ENCODE peak calls at places on chromosomes 7 and 10, in four cellular contexts. One of them, this sample, is unnamed.
A peak's percentile ranks its signal among the peaks of the same experiment; 100 is the strongest.

GRCh38 chr10:24416248-24416647 is 207.3 kb downstream of the KIAA1217 start:
- DNase-seq in upper lobe of right lung: no peak
- DNase-seq in fibroblast of mammary gland: peak; percentile 12
- DNase-seq in CD8-positive, alpha-beta T cell: no peak
- DNase-seq in this sample: no peak

GRCh38 chr10:110758898-110759297 is 112.8 kb upstream of the PDCD4 start:
- DNase-seq in upper lobe of right lung: no peak
- DNase-seq in CD8-positive, alpha-beta T cell: no peak
- DNase-seq in fibroblast of mammary gland: peak; percentile 44
- DNase-seq in this sample: no peak

GRCh38 chr10:44465430-44466115 is 80.7 kb upstream of the CXCL12 start:
- DNase-seq in CD8-positive, alpha-beta T cell: no peak
- DNase-seq in fibroblast of mammary gland: no peak
- DNase-seq in upper lobe of right lung: no peak
- DNase-seq in this sample: no peak

GRCh38 chr10:5546891-5547683 is 22.3 kb downstream of the CALML3 start:
- DNase-seq in CD8-positive, alpha-beta T cell: no peak
- DNase-seq in upper lobe of right lung: peak; percentile 73
- DNase-seq in fibroblast of mammary gland: no peak
- DNase-seq in this sample: no peak

GRCh38 chr7:7732566-7733290 is 14.3 kb upstream of the RPA3 start:
- DNase-seq in upper lobe of right lung: no peak
- DNase-seq in fibroblast of mammary gland: peak; percentile 25
- DNase-seq in CD8-positive, alpha-beta T cell: no peak
- DNase-seq in this sample: no peak

GRCh38 chr7:114851406-114852025 is 70.4 kb upstream of the MDFIC start:
- DNase-seq in CD8-positive, alpha-beta T cell: no peak
- DNase-seq in upper lobe of right lung: no peak
- DNase-seq in fibroblast of mammary gland: no peak
- DNase-seq in this sample: no peak

GRCh38 chr7:54843961-54844360 is 85.0 kb upstream of the SEC61G start:
- DNase-seq in fibroblast of mammary gland: no peak
- DNase-seq in upper lobe of right lung: no peak
- DNase-seq in CD8-positive, alpha-beta T cell: no peak
- DNase-seq in this sample: no peak

GRCh38 chr7:99535667-99536066 is 16.2 kb downstream of the FAM200A start:
- DNase-seq in CD8-positive, alpha-beta T cell: no peak
- DNase-seq in fibroblast of mammary gland: no peak
- DNase-seq in upper lobe of right lung: no peak
- DNase-seq in this sample: no peak

GRCh38 chr10:5632430-5632829 is 34.0 kb downstream of the ASB13 start:
- DNase-seq in fibroblast of mammary gland: peak; percentile 42
- DNase-seq in CD8-positive, alpha-beta T cell: no peak
- DNase-seq in upper lobe of right lung: peak; percentile 82
- DNase-seq in this sample: peak; percentile 91

GRCh38 chr7:47937065-47937687 is 11.1 kb downstream of the PKD1L1 start:
- DNase-seq in CD8-positive, alpha-beta T cell: no peak
- DNase-seq in upper lobe of right lung: no peak
- DNase-seq in fibroblast of mammary gland: no peak
- DNase-seq in this sample: no peak

GRCh38 chr10:49279015-49279880 is 19.7 kb upstream of the C10orf71 start:
- DNase-seq in upper lobe of right lung: no peak
- DNase-seq in fibroblast of mammary gland: no peak
- DNase-seq in CD8-positive, alpha-beta T cell: no peak
- DNase-seq in this sample: no peak

GRCh38 chr10:51196508-51197175 is 122.4 kb downstream of the PRKG1 start:
- DNase-seq in upper lobe of right lung: no peak
- DNase-seq in fibroblast of mammary gland: no peak
- DNase-seq in CD8-positive, alpha-beta T cell: no peak
- DNase-seq in this sample: no peak

GRCh38 chr10:86186633-86187032 is 180.0 kb downstream of the GRID1 start:
- DNase-seq in upper lobe of right lung: no peak
- DNase-seq in CD8-positive, alpha-beta T cell: no peak
- DNase-seq in fibroblast of mammary gland: no peak
- DNase-seq in this sample: no peak

GRCh38 chr7:5701085-5701914 is 80.2 kb downstream of the RNF216 start:
- DNase-seq in upper lobe of right lung: no peak
- DNase-seq in fibroblast of mammary gland: peak; percentile 29
- DNase-seq in CD8-positive, alpha-beta T cell: no peak
- DNase-seq in this sample: no peak

GRCh38 chr10:1544929-1545328 is 192.4 kb downstream of the ADARB2 start:
- DNase-seq in CD8-positive, alpha-beta T cell: no peak
- DNase-seq in upper lobe of right lung: no peak
- DNase-seq in fibroblast of mammary gland: no peak
- DNase-seq in this sample: no peak

GRCh38 chr7:107994366-107994765 is 8.6 kb downstream of the LAMB1 start:
- DNase-seq in fibroblast of mammary gland: peak; percentile 72
- DNase-seq in upper lobe of right lung: no peak
- DNase-seq in CD8-positive, alpha-beta T cell: no peak
- DNase-seq in this sample: no peak

GRCh38 chr10:34106356-34106885 is 708.7 kb downstream of the PARD3 start:
- DNase-seq in fibroblast of mammary gland: no peak
- DNase-seq in upper lobe of right lung: no peak
- DNase-seq in CD8-positive, alpha-beta T cell: no peak
- DNase-seq in this sample: no peak

GRCh38 chr10:103690281-103690680 is 165.1 kb downstream of the SH3PXD2A start:
- DNase-seq in fibroblast of mammary gland: peak; percentile 37
- DNase-seq in upper lobe of right lung: no peak
- DNase-seq in CD8-positive, alpha-beta T cell: no peak
- DNase-seq in this sample: no peak

GRCh38 chr7:155533827-155534690 is 12.3 kb downstream of the CNPY1 start:
- DNase-seq in upper lobe of right lung: peak; percentile 57
- DNase-seq in fibroblast of mammary gland: peak; percentile 6
- DNase-seq in CD8-positive, alpha-beta T cell: no peak
- DNase-seq in this sample: no peak

GRCh38 chr7:152615052-152615741 is 60.7 kb downstream of the XRCC2 start:
- DNase-seq in CD8-positive, alpha-beta T cell: no peak
- DNase-seq in fibroblast of mammary gland: peak; percentile 22
- DNase-seq in upper lobe of right lung: no peak
- DNase-seq in this sample: no peak

GRCh38 chr10:5584895-5585516 is 60.2 kb downstream of the CALML3 start:
- DNase-seq in CD8-positive, alpha-beta T cell: no peak
- DNase-seq in fibroblast of mammary gland: peak; percentile 82
- DNase-seq in upper lobe of right lung: peak; percentile 51
- DNase-seq in this sample: peak; percentile 89

GRCh38 chr7:50667789-50668226 is 102.6 kb upstream of the DDC start:
- DNase-seq in upper lobe of right lung: no peak
- DNase-seq in CD8-positive, alpha-beta T cell: no peak
- DNase-seq in fibroblast of mammary gland: peak; percentile 28
- DNase-seq in this sample: no peak

GRCh38 chr7:128091106-128091505 is 59.9 kb upstream of the LRRC4 start:
- DNase-seq in CD8-positive, alpha-beta T cell: no peak
- DNase-seq in upper lobe of right lung: no peak
- DNase-seq in fibroblast of mammary gland: peak; percentile 33
- DNase-seq in this sample: no peak

GRCh38 chr7:19900118-19900517 is 126.7 kb upstream of the TMEM196 start:
- DNase-seq in CD8-positive, alpha-beta T cell: no peak
- DNase-seq in fibroblast of mammary gland: peak; percentile 1
- DNase-seq in upper lobe of right lung: no peak
- DNase-seq in this sample: no peak

GRCh38 chr7:156178214-156178613 is 366.0 kb upstream of the SHH start:
- DNase-seq in upper lobe of right lung: peak; percentile 33
- DNase-seq in fibroblast of mammary gland: no peak
- DNase-seq in CD8-positive, alpha-beta T cell: no peak
- DNase-seq in this sample: no peak

GRCh38 chr10:14299516-14299915 is 31.2 kb downstream of the FRMD4A start:
- DNase-seq in upper lobe of right lung: no peak
- DNase-seq in fibroblast of mammary gland: no peak
- DNase-seq in CD8-positive, alpha-beta T cell: no peak
- DNase-seq in this sample: no peak

GRCh38 chr10:61486251-61486650 is 33.1 kb upstream of the TMEM26 start:
- DNase-seq in upper lobe of right lung: no peak
- DNase-seq in CD8-positive, alpha-beta T cell: no peak
- DNase-seq in fibroblast of mammary gland: peak; percentile 7
- DNase-seq in this sample: no peak

GRCh38 chr10:94292448-94293118 is 70.2 kb downstream of the NOC3L start:
- DNase-seq in CD8-positive, alpha-beta T cell: no peak
- DNase-seq in fibroblast of mammary gland: peak; percentile 68
- DNase-seq in upper lobe of right lung: no peak
- DNase-seq in this sample: no peak

GRCh38 chr10:17607603-17608332 is 9.4 kb downstream of the HACD1 start:
- DNase-seq in fibroblast of mammary gland: peak; percentile 73
- DNase-seq in CD8-positive, alpha-beta T cell: no peak
- DNase-seq in upper lobe of right lung: no peak
- DNase-seq in this sample: no peak

GRCh38 chr10:81018898-81019890 is 481.5 kb downstream of the SH2D4B start:
- DNase-seq in upper lobe of right lung: no peak
- DNase-seq in fibroblast of mammary gland: peak; percentile 55
- DNase-seq in CD8-positive, alpha-beta T cell: no peak
- DNase-seq in this sample: no peak

GRCh38 chr7:123966936-123967335 is 41.9 kb downstream of the SPAM1 start:
- DNase-seq in upper lobe of right lung: no peak
- DNase-seq in CD8-positive, alpha-beta T cell: no peak
- DNase-seq in fibroblast of mammary gland: no peak
- DNase-seq in this sample: no peak

GRCh38 chr7:34823650-34824258 is 165.7 kb downstream of the NPSR1 start:
- DNase-seq in CD8-positive, alpha-beta T cell: peak; percentile 64
- DNase-seq in fibroblast of mammary gland: peak; percentile 44
- DNase-seq in upper lobe of right lung: no peak
- DNase-seq in this sample: no peak

GRCh38 chr10:117740088-117740487 is 197.5 kb downstream of the EMX2 start:
- DNase-seq in upper lobe of right lung: no peak
- DNase-seq in CD8-positive, alpha-beta T cell: no peak
- DNase-seq in fibroblast of mammary gland: no peak
- DNase-seq in this sample: no peak

GRCh38 chr10:117741524-117741923 is 199.0 kb downstream of the EMX2 start:
- DNase-seq in upper lobe of right lung: no peak
- DNase-seq in fibroblast of mammary gland: no peak
- DNase-seq in CD8-positive, alpha-beta T cell: no peak
- DNase-seq in this sample: no peak

GRCh38 chr10:117736655-117737054 is 194.1 kb downstream of the EMX2 start:
- DNase-seq in upper lobe of right lung: no peak
- DNase-seq in fibroblast of mammary gland: peak; percentile 4
- DNase-seq in CD8-positive, alpha-beta T cell: no peak
- DNase-seq in this sample: peak; percentile 38

GRCh38 chr10:117743517-117743916 is 201.0 kb downstream of the EMX2 start:
- DNase-seq in fibroblast of mammary gland: no peak
- DNase-seq in upper lobe of right lung: no peak
- DNase-seq in CD8-positive, alpha-beta T cell: no peak
- DNase-seq in this sample: no peak

GRCh38 chr10:117740696-117741222 is 198.2 kb downstream of the EMX2 start:
- DNase-seq in CD8-positive, alpha-beta T cell: no peak
- DNase-seq in upper lobe of right lung: no peak
- DNase-seq in fibroblast of mammary gland: no peak
- DNase-seq in this sample: no peak
- TF ChIP-seq CTCF in CD8-positive, alpha-beta T cell: no peak
- TF ChIP-seq CTCF in upper lobe of right lung: no peak
- TF ChIP-seq CTCF in fibroblast of mammary gland: no peak
- TF ChIP-seq CTCF in this sample: no peak

GRCh38 chr10:127354992-127355391 is 158.6 kb upstream of the INSYN2A start:
- DNase-seq in fibroblast of mammary gland: no peak
- DNase-seq in CD8-positive, alpha-beta T cell: no peak
- DNase-seq in upper lobe of right lung: no peak
- DNase-seq in this sample: no peak
- TF ChIP-seq CTCF in fibroblast of mammary gland: peak; percentile 31
- TF ChIP-seq CTCF in CD8-positive, alpha-beta T cell: no peak
- TF ChIP-seq CTCF in upper lobe of right lung: peak; percentile 16
- TF ChIP-seq CTCF in this sample: peak; percentile 71

DNA sequence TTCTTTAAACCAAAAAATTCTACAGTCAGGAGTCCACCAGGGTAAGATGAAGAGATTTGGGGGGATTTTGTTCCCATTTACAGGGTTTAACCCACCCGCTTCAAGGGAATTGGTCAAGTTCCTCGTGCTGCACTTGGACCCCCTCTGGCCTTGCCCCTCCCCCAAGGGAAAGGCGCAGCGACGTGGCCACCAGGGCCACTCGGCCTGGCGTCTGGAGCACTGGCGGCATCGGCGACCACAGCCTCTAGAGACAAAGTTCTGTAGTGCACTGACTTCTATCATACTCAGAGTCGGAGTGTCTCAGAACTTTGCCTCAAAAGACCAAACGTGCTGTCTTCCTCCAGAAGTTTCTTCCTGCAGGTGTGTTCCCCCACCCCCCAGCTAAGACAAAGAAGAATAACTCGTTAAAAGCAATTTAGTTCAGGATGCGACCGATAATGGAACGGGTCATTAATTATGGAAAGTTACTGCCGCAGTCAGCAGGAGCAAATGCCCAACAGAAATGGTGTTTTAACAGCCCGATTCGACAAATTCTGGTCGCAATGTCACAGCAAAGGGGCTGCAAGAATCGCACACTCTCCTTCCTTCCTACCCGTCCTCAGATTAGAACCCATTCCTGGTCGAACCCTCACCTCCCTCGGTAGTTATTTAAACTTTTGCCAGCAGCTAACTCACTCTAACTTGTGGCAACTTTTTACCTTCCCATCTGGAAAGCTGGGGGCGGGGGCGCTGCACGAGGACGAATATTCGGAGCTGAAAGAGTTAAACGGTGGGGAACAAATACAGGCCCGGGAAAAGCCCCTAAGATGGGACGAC is 202.1 kb upstream of the NFE2L3 start:
- DNase-seq in CD8-positive, alpha-beta T cell: no peak
- DNase-seq in upper lobe of right lung: peak; percentile 70
- DNase-seq in fibroblast of mammary gland: no peak
- DNase-seq in this sample: no peak
- TF ChIP-seq CTCF in CD8-positive, alpha-beta T cell: no peak
- TF ChIP-seq CTCF in upper lobe of right lung: no peak
- TF ChIP-seq CTCF in fibroblast of mammary gland: no peak
- TF ChIP-seq CTCF in this sample: no peak

DNA sequence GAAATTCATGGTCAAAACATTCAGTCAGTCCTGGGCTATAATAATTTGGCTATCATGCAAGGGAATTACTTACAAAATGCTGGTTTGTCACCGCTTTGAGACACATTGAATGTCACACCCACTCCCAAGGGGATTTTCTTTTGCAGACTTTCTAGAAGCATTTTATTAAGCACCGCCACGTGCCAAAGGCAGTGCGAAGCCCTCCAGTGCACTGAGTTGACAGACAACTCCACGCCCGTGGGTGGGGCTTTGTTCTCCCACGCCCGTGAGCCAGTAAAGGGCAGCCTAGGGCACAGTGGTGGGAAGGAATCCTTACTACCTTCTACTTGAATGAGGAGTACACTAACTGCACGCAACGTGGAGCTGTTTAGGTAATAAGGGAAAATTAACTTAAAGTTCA is 515.8 kb downstream of the KCNMA1 start:
- DNase-seq in fibroblast of mammary gland: no peak
- DNase-seq in upper lobe of right lung: no peak
- DNase-seq in CD8-positive, alpha-beta T cell: no peak
- DNase-seq in this sample: no peak
- TF ChIP-seq CTCF in fibroblast of mammary gland: no peak
- TF ChIP-seq CTCF in upper lobe of right lung: no peak
- TF ChIP-seq CTCF in CD8-positive, alpha-beta T cell: no peak
- TF ChIP-seq CTCF in this sample: no peak